ENCODE peak calls at places on chromosome 10, in eight cellular contexts. J, V, E, B, C, I, R and H are unnamed samples.

GRCh38 chr10:129955591-129956284 is 8.3 kb downstream of the EBF3 start:
- DNase-seq in E (no peak), C (peak), R (no peak), V (peak), I (peak), B (no peak), J (no peak), H (no peak)

GRCh38 chr10:63711361-63711760 is 190.2 kb downstream of the REEP3 start:
- DNase-seq in R (peak), E (no peak), B (peak), C (peak), J (no peak), V (peak), I (peak), H (no peak)

GRCh38 chr10:83908987-83909386 is 230.3 kb upstream of the GHITM start:
- DNase-seq in C (no peak), I (peak), V (no peak), J (no peak), B (peak), R (no peak), E (no peak), H (peak)

GRCh38 chr10:30542001-30542861 is 87.3 kb downstream of the LYZL2 start:
- DNase-seq in J (no peak), B (peak), C (no peak), I (no peak), R (peak), V (no peak), E (no peak), H (no peak)

GRCh38 chr10:127878474-127879055 is 14.2 kb downstream of the CLRN3 start:
- DNase-seq in I (no peak), E (no peak), R (no peak), V (no peak), B (no peak), J (no peak), C (no peak), H (no peak)

GRCh38 chr10:87578160-87578559 is 73.5 kb downstream of the MINPP1 start:
- DNase-seq in B (no peak), C (no peak), V (no peak), J (no peak), I (no peak), R (no peak), E (no peak), H (no peak)

GRCh38 chr10:71396714-71397339 is at the start of gene CDH23:
- DNase-seq in C (no peak), J (peak), R (no peak), V (no peak), I (peak), E (peak), B (peak), H (peak)

GRCh38 chr10:110414563-110415309 is 83.0 kb upstream of the DUSP5 start:
- DNase-seq in I (no peak), J (no peak), C (peak), R (no peak), B (peak), V (peak), E (no peak), H (no peak)

GRCh38 chr10:14736600-14737081 is 38.1 kb downstream of the FAM107B start:
- DNase-seq in E (no peak), V (peak), I (peak), C (peak), B (peak), J (peak), R (peak), H (no peak)

GRCh38 chr10:131559450-131559911 is 248.0 kb upstream of the TCERG1L start:
- DNase-seq in J (no peak), R (no peak), B (no peak), V (no peak), E (peak), C (no peak), I (no peak), H (no peak)

GRCh38 chr10:29753283-29753682 is 118.5 kb upstream of the SVIL start:
- DNase-seq in J (no peak), B (no peak), V (no peak), R (no peak), E (no peak), C (no peak), I (no peak), H (no peak)

DNA sequence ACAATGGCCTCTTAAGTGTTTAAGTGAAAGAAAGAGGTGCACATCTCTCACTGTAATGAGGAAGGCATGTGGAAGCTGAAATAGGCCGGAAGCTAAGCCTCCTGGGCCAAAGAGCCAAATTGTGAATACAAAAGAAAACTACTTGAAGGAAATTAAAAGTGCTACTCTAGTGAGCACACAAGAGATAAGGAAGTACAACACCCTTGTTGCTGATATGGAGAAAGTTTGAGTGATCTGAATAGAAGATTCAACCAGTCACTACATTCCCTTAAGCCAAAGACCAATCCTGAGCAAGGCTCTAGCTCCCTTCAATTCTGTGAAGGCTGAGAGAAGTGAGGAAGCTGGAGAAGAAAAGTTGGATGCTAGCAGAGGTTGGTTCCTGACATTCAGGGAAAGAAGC is 8.2 kb downstream of the DKK1 start:
- DNase-seq in I (no peak), C (no peak), R (no peak), V (no peak), J (no peak), E (no peak), B (no peak), H (no peak)
- TF ChIP-seq CTCF in I (no peak), C (no peak), R (no peak), V (no peak), J (no peak), E (no peak), B (no peak), H (no peak)

GRCh38 chr10:58638406-58638805 is 125.7 kb downstream of the BICC1 start:
- DNase-seq in I (no peak), J (no peak), R (no peak), B (no peak), C (peak), E (no peak), V (no peak), H (no peak)

GRCh38 chr10:58642283-58642682 is 129.6 kb downstream of the BICC1 start:
- DNase-seq in E (no peak), I (no peak), J (no peak), B (no peak), C (peak), R (no peak), V (peak), H (no peak)

GRCh38 chr10:58643029-58643428 is 130.4 kb downstream of the BICC1 start:
- DNase-seq in E (no peak), I (no peak), J (no peak), C (peak), B (no peak), R (no peak), V (no peak), H (no peak)

GRCh38 chr10:58641708-58642107 is 129.0 kb downstream of the BICC1 start:
- DNase-seq in E (no peak), V (peak), B (no peak), J (no peak), I (no peak), R (no peak), C (peak), H (no peak)

DNA sequence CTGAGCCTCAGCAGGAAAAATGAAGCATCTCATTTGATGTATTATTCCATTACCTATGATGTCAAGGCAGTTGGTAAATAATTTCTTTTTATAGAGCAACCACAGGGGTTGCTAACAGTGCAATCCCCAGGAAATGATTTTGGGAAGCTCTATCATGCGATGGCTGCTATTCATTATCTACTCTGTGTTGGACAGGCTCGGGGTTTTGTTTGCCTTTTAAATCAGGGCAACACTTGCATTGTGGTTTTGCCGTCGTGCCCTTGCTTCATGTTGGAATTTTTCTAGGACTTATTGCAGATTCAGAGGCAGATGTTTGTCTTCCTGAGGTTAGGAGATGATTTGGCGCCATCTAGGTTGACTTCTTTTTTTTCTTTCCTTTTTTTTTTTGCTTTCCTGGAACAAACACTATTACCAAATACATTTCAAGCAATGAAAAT is 128.4 kb downstream of the BICC1 start:
- DNase-seq in R (peak), V (peak), I (peak), E (no peak), B (no peak), J (no peak), C (peak), H (no peak)
- TF ChIP-seq CTCF in R (peak), V (peak), I (peak), E (no peak), B (peak), J (no peak), C (peak), H (peak)

GRCh38 chr10:44766601-44767000 is 144.5 kb upstream of the TMEM72 start:
- DNase-seq in C (no peak), I (peak), B (no peak), V (no peak), R (no peak), E (no peak), J (no peak), H (no peak)

GRCh38 chr10:44763331-44763730 is 147.8 kb upstream of the TMEM72 start:
- DNase-seq in C (no peak), I (no peak), B (no peak), J (no peak), V (no peak), E (no peak), R (no peak), H (no peak)

GRCh38 chr10:44761076-44761475 is 150.1 kb upstream of the TMEM72 start:
- DNase-seq in J (no peak), E (no peak), R (no peak), I (no peak), V (peak), B (no peak), C (no peak), H (no peak)

GRCh38 chr10:44769449-44769848 is 141.7 kb upstream of the TMEM72 start:
- DNase-seq in R (no peak), B (no peak), I (peak), J (no peak), V (no peak), C (no peak), E (no peak), H (no peak)

DNA sequence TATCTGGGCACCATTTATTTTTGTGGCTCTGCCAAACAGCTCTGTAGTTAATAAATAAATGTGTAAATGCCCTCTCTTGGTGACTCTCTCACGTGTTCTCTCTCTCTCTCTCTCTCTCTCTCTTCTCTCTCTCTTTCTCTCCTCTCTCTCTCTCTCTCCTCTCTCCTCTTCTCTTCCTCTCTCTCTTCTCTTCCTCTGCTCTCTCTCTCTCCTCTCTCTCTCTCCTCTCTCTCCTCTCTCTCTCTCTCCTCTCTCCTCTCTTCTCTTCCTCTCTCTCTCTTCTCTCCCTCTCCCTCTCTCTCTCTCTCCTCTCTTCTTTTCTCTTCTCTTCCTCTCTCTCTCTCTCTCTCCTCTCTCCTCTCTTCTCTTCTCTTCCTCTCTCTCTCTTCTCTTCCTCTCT is 145.8 kb upstream of the TMEM72 start:
- DNase-seq in I (no peak), R (no peak), C (no peak), V (no peak), J (no peak), E (no peak), B (no peak), H (no peak)
- TF ChIP-seq CTCF in I (no peak), R (no peak), C (no peak), V (no peak), J (no peak), E (no peak), B (no peak), H (no peak)

DNA sequence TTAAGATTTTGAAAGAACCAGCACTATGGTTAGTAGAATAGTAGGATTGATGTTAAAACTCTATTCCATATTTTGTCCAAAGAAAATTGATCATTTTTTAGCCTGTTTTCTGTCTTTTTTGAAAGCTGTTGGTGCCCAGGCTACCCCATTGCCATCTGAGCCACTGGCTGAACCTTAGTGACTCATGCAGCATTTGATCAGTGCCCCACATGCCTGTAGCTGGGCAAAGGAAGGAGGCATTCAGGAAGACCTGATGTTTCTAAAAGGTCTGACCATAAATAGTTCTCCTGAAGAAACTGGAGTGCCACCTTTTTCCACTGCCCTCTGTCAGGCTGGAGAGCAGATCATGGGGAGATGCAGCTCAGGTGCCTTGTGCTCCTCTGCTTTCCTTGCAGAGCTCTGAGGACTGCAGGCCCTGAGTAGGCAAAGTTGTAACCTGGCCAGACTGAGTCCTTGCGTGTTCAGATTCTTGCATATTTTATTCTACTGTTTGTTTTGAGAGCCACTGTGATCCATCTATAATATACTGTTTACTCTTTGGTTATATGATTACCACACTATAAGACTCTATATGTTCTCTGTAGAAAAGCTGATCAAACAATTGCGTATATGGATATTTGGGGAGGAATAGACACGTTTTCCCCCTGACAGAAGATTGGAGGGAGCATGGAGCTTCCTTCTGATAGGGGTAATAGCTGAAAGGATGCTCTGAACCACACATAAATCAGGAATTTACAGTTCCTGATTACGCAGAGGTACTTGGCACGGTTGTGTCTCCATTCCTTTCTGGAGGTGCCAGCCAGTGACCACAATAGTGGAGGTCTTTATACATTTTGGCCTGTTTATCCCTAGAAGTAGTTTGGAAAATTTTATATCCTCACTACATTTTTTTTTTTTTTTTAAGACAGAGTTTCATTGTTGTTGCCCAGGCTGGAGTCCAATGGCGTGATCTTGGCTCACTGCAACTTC is 48.9 kb upstream of the GJD4 start:
- DNase-seq in J (no peak), C (no peak), I (no peak), R (no peak), V (no peak), E (no peak), B (no peak), H (no peak)
- TF ChIP-seq CTCF in J (no peak), C (no peak), I (no peak), R (no peak), V (no peak), E (no peak), B (no peak), H (no peak)

GRCh38 chr10:54402576-54402975 is 398.5 kb downstream of the PCDH15 start:
- DNase-seq in B (no peak), C (no peak), R (peak), V (peak), J (peak), E (no peak), I (peak), H (no peak)
- TF ChIP-seq CTCF in B (peak), C (no peak), R (no peak), V (no peak), J (peak), E (peak), I (peak), H (peak)

DNA sequence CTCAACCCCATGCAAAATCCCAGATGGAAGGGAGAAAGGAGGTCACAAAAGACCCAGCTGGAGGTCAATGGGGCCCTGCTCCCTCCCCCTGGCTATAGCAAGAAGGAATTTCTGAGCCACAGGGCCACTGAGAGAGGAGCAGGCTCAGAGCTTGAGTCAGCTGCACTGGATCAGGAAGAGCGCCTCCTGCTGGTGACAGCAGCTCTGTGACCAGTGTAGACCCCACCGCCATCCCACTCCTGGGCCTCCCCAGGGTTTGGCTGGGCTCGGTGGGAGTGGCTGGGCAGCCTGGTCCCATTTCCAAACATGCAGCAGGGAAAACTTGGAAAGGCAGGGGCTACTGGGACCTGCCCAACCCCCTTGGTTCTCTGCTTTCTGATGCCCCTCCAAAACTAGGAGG is 31.5 kb upstream of the PRLHR start:
- DNase-seq in I (peak), R (no peak), B (no peak), V (no peak), C (no peak), J (no peak), E (no peak), H (no peak)
- TF ChIP-seq CTCF in I (peak), R (no peak), B (no peak), V (peak), C (no peak), J (no peak), E (no peak), H (peak)

DNA sequence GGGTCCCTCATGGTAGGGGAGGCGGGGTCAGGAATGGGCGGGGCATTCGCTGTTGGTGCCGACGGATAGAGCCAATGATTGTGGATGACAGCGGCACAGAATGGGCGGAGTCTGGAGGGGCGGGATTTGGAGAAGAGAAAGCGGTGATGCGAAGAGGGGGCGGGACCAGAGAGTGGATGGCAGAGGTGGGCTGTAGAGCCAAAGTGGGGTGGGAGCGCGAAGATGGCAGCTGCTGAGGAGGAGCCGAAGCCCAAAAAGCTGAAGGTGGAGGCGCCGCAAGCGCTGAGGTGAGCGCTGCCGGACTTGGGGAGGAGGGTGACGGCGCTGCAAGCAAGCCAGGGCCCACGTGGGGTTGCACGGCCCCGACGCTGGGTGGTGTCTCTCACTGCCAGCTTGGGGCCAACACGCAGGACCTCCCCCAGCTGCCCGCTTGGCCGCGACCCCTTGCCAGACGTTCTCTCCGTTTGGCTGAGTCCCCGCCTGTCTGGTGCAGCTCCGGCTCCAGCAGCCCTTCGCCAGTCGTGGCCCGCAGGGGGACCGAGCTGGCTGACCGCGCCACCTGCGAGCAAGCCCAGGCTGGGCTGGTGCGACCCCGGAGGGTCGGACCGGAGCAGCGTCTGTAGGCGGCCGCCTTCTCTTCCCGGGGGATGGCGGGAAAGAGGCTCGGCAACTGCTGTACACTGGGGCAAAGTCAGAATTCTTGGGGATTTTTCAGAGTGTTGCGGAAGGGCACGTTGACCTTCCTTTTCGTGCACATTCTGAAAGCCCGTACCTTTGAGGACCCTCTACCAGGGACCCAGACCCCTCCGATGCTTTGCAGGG is at the start of gene ADK:
- DNase-seq in I (peak), J (peak), R (peak), E (peak), C (peak), V (peak), B (peak), H (peak)
- TF ChIP-seq CTCF in I (peak), J (peak), R (peak), E (peak), C (peak), V (peak), B (no peak), H (peak)

DNA sequence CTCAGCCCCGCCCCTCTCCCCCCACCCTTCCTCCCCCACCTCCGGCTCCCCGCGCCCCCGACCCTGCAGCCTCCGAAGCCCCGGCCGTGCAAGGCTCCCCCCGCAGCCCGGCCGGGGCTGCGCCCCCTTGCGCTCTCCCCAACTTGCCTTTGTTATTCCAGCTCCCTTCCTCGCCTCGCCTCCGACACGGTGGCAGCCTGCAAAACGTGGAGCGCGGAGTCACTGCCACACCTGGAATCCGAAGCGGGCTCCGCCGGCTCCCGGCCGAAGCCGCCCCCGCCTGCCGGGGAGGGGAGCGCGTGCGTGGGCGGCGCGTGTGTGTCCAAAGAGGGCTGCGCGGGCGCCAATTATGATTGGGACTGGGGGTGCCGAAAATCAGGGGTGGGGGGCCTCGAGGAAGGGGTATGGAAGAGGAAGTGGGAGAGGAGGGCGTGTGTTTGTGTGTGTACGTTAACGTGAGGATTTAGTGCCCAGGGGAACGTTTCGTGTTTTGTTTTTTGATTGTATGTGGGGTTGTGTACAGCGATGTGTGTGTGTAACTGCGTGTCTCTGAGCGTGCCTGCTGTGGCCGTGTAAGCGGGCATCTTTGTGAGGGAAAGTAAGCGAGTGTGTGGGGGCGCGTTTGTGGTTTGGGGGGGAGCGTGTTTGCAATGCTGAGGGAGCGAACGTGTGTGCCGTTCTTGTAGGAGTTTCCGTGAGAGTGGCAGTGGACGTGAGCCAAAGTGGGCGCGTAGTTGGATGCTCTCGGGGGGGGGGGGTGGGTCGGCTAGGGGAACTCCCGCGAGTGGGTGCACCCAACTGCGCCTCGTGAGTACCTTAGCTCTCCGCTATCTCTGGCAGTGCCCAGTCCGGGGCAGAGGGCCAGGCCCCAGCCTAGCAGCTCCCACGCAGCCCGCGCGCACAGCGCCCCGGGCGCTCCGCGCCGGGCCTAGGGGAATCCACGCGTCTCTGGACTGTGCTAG is 1.2 kb upstream of the ZMIZ1 start:
- DNase-seq in E (peak), J (peak), B (peak), I (peak), R (peak), V (peak), C (peak), H (peak)
- TF ChIP-seq CTCF in E (no peak), J (no peak), B (no peak), I (peak), R (peak), V (no peak), C (peak), H (no peak)